ENCODE peak calls at places on chromosomes 5 and 9, in ten cellular contexts. Q is spleen, A is GM12891, F is transverse colon, W is prostate gland, C is HepG2, U is HCT116, I is SK-N-SH, M is stomach, B is GM12892. P is an unnamed sample.

GRCh38 chr9:12817702-12818101 is 42.9 kb downstream of the LURAP1L start:
- DNase-seq in B (no peak), A (no peak), Q (no peak), W (peak), U (peak), C (peak), I (no peak), M (peak), F (peak), P (peak)

GRCh38 chr5:180395540-180396274 is 42.6 kb upstream of the GFPT2 start:
- DNase-seq in F (no peak), Q (no peak), U (no peak), C (no peak), W (no peak), I (peak), B (no peak), A (no peak), M (no peak), P (no peak)

GRCh38 chr9:14107977-14108376 is 206.0 kb downstream of the NFIB start:
- DNase-seq in U (no peak), I (no peak), Q (no peak), A (no peak), C (no peak), M (no peak), W (no peak), F (no peak), B (no peak), P (no peak)

GRCh38 chr9:109329274-109330258 is 8.7 kb upstream of the EPB41L4B start:
- DNase-seq in F (peak), A (no peak), W (peak), M (peak), Q (no peak), I (peak), U (no peak), C (peak), B (no peak), P (peak)

GRCh38 chr5:111953351-111954127 is 196.5 kb upstream of the NREP start:
- DNase-seq in W (no peak), B (no peak), I (no peak), F (no peak), U (no peak), Q (no peak), C (no peak), M (no peak), A (no peak), P (no peak)

GRCh38 chr5:150499437-150499956 is 8.4 kb upstream of the NDST1 start:
- DNase-seq in M (no peak), C (no peak), W (no peak), I (no peak), Q (no peak), F (no peak), A (no peak), U (no peak), B (no peak), P (no peak)

GRCh38 chr9:136860529-136860928 is 5.6 kb downstream of the EDF1 start:
- DNase-seq in M (no peak), Q (peak), A (no peak), I (no peak), B (no peak), U (no peak), F (peak), W (no peak), C (no peak), P (no peak)

GRCh38 chr5:81427566-81427965 is 33.6 kb upstream of the ACOT12 start:
- DNase-seq in C (no peak), Q (no peak), W (no peak), B (no peak), F (no peak), A (no peak), M (no peak), U (no peak), I (no peak), P (no peak)

GRCh38 chr5:69416180-69416579 is 1.3 kb downstream of the MARVELD2 start:
- DNase-seq in U (no peak), W (no peak), C (no peak), B (no peak), A (no peak), F (no peak), I (no peak), M (no peak), Q (no peak), P (no peak)

GRCh38 chr9:88426651-88427050 is 38.4 kb downstream of the SPIN1 start:
- DNase-seq in C (no peak), A (no peak), Q (no peak), I (no peak), U (no peak), M (no peak), F (no peak), B (no peak), W (no peak), P (no peak)

GRCh38 chr5:114695292-114695904 is 333.5 kb downstream of the KCNN2 start:
- DNase-seq in B (no peak), C (no peak), U (no peak), W (no peak), M (no peak), Q (no peak), I (no peak), A (no peak), F (no peak), P (no peak)

GRCh38 chr5:61053937-61054336 is 108.3 kb downstream of the SMIM15 start:
- DNase-seq in W (no peak), I (no peak), M (no peak), Q (no peak), U (no peak), A (no peak), F (no peak), C (peak), B (no peak), P (no peak)

GRCh38 chr5:159837860-159838259 is 78.4 kb upstream of the ADRA1B start:
- DNase-seq in U (no peak), F (no peak), W (no peak), I (no peak), Q (no peak), C (no peak), A (no peak), M (no peak), B (no peak), P (no peak)

GRCh38 chr9:80509358-80509757 is 937.6 kb downstream of the TLE4 start:
- DNase-seq in Q (no peak), F (no peak), U (no peak), B (no peak), M (no peak), C (no peak), W (no peak), A (no peak), I (no peak), P (no peak)

GRCh38 chr9:93684806-93685553 is 108.6 kb downstream of the PHF2 start:
- DNase-seq in A (no peak), U (no peak), M (no peak), C (no peak), I (no peak), F (no peak), Q (peak), B (no peak), W (no peak), P (no peak)

GRCh38 chr9:134127616-134128015 is 8.3 kb upstream of the WDR5 start:
- DNase-seq in F (no peak), A (no peak), M (no peak), C (no peak), W (no peak), I (no peak), B (no peak), Q (no peak), U (no peak), P (no peak)

GRCh38 chr5:64074533-64074932 is 91.1 kb upstream of the RNF180 start:
- DNase-seq in Q (no peak), F (no peak), U (no peak), I (peak), B (no peak), C (peak), W (no peak), M (no peak), A (peak), P (no peak)

GRCh38 chr9:121645853-121646807 is 5.3 kb upstream of the DAB2IP start:
- DNase-seq in B (no peak), W (no peak), M (no peak), C (no peak), Q (peak), F (no peak), U (no peak), I (no peak), A (no peak), P (no peak)

GRCh38 chr5:39274388-39275085 is 55.2 kb upstream of the FYB1 start:
- DNase-seq in M (no peak), B (no peak), A (no peak), C (no peak), U (no peak), Q (no peak), W (no peak), I (no peak), F (no peak), P (no peak)

GRCh38 chr9:134283111-134283515 is 43.1 kb upstream of the RXRA start:
- DNase-seq in C (no peak), I (no peak), Q (no peak), W (peak), A (no peak), B (no peak), F (peak), U (no peak), M (peak), P (peak)

GRCh38 chr5:157303667-157304327 is 37.9 kb downstream of the CYFIP2 start:
- DNase-seq in Q (no peak), A (no peak), B (no peak), F (no peak), M (no peak), U (no peak), C (no peak), I (no peak), W (no peak), P (no peak)

GRCh38 chr5:153153086-153153485 is 337.4 kb upstream of the GRIA1 start:
- DNase-seq in B (no peak), W (no peak), A (no peak), Q (no peak), I (no peak), C (no peak), M (no peak), F (no peak), U (no peak), P (no peak)

GRCh38 chr9:29332789-29333188 is 1759.5 kb upstream of the C9orf72 start:
- DNase-seq in Q (no peak), M (no peak), F (no peak), A (no peak), I (no peak), C (no peak), U (peak), B (no peak), W (no peak), P (no peak)

GRCh38 chr9:133704711-133705181 is 33.4 kb downstream of the SARDH start:
- DNase-seq in B (no peak), F (no peak), A (no peak), W (no peak), U (no peak), M (no peak), I (no peak), C (no peak), Q (peak), P (peak)

GRCh38 chr5:22901885-22902284 is 48.7 kb upstream of the CDH12 start:
- DNase-seq in U (no peak), F (no peak), I (no peak), W (no peak), M (no peak), C (no peak), A (no peak), Q (no peak), B (no peak), P (no peak)

GRCh38 chr9:76576344-76576743 is 117.4 kb downstream of the GCNT1 start:
- DNase-seq in F (peak), C (no peak), I (no peak), Q (no peak), M (no peak), A (peak), B (peak), W (no peak), U (no peak), P (peak)
- TF ChIP-seq POLR2AphosphoS5 in F (no peak), C (no peak), I (no peak), Q (no peak), M (no peak), A (no peak), B (no peak), W (no peak), U (no peak), P (no peak)

GRCh38 chr9:135499326-135500070 is 984 bp upstream of the MRPS2 start:
- DNase-seq in C (peak), F (peak), U (peak), W (peak), I (peak), A (peak), Q (peak), M (peak), B (peak), P (peak)
- TF ChIP-seq POLR2AphosphoS5 in C (no peak), F (no peak), U (no peak), W (peak), I (no peak), A (no peak), Q (peak), M (peak), B (no peak), P (no peak)

DNA sequence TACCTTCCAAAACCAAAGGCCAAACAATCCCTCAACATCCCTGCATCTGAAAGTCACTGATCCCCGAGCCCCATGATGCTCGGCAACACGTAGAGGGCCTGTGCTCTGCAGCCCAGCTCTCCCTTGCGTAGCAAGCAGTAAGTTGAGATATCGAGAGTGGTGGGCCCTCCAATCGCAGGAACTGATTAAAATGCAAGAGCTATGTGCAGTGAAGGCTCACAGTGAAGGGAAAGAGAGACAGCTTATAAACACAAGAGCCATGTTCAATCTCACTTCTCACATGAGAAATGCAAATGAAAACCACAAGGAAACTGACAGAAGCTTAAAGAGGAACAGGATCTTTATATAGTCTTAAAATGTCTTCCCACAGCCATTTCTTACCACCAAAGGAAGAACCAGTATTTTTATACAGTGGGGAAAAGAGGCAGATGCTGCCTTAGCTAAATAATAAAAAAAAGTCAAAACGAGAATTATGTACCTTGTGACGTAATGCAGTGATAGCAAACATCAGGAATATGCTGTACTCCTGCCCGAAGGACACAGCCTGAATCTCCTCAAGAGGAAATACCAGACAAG is 24.6 kb downstream of the TTF1 start:
- DNase-seq in F (no peak), B (no peak), W (peak), A (no peak), U (no peak), C (no peak), I (no peak), M (no peak), Q (peak), P (no peak)
- TF ChIP-seq POLR2AphosphoS5 in F (no peak), B (peak), W (peak), A (peak), U (no peak), C (no peak), I (no peak), M (no peak), Q (peak), P (no peak)

GRCh38 chr5:6484446-6484845 is 35.8 kb downstream of the UBE2QL1 start:
- DNase-seq in B (no peak), A (no peak), I (no peak), Q (no peak), F (no peak), C (no peak), W (no peak), U (no peak), M (peak), P (no peak)
- TF ChIP-seq POLR2AphosphoS5 in B (no peak), A (no peak), I (no peak), Q (no peak), F (no peak), C (no peak), W (no peak), U (no peak), M (no peak), P (no peak)

GRCh38 chr5:142816577-142816976 is 46.4 kb downstream of the ARHGAP26 start:
- DNase-seq in U (no peak), B (no peak), W (no peak), M (peak), F (peak), C (no peak), Q (no peak), I (no peak), A (no peak), P (no peak)
- TF ChIP-seq POLR2AphosphoS5 in U (no peak), B (no peak), W (no peak), M (peak), F (no peak), C (no peak), Q (no peak), I (no peak), A (no peak), P (no peak)

GRCh38 chr5:126508962-126509279 is 85.7 kb downstream of the GRAMD2B start:
- DNase-seq in F (peak), M (no peak), A (no peak), Q (no peak), B (no peak), C (no peak), W (no peak), I (no peak), U (no peak), P (peak)
- TF ChIP-seq POLR2AphosphoS5 in F (peak), M (peak), A (no peak), Q (no peak), B (no peak), C (no peak), W (peak), I (no peak), U (no peak), P (peak)

DNA sequence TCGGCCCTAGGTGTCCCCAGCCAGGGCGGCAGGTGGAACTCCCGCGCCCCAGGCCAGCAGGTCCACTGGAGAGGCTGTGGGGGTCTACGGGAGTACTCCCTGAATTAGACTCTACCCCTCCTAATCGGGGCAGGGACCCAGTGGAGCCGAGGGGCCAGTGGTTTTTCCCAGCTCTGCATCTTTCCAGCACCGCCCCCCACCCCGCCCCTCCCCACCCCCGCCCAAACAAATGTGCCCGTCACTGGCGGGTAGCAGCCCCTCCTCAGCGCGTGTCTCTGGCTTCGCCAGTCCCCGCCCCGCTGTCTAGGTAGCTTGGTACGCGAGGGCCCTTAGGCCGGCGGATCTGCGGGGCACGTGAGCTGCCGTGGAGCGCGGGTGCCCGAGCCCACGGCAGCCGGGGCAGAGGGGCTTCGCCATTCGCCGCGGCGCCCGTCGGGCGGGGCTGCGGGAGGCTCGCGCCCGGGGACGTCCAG is 7.0 kb downstream of the UNC5A start:
- DNase-seq in M (no peak), B (no peak), U (no peak), F (no peak), I (peak), W (no peak), A (no peak), Q (no peak), C (no peak), P (no peak)
- TF ChIP-seq POLR2AphosphoS5 in M (no peak), B (no peak), U (no peak), F (no peak), I (no peak), W (no peak), A (no peak), Q (no peak), C (no peak), P (no peak)

GRCh38 chr5:107739661-107740060 is 68.9 kb upstream of the EFNA5 start:
- DNase-seq in F (no peak), U (no peak), I (no peak), W (no peak), Q (no peak), M (peak), A (no peak), B (no peak), C (no peak), P (no peak)

GRCh38 chr5:107743357-107744000 is 72.7 kb upstream of the EFNA5 start:
- DNase-seq in W (no peak), B (no peak), Q (no peak), I (no peak), M (no peak), U (no peak), F (no peak), C (no peak), A (no peak), P (no peak)

DNA sequence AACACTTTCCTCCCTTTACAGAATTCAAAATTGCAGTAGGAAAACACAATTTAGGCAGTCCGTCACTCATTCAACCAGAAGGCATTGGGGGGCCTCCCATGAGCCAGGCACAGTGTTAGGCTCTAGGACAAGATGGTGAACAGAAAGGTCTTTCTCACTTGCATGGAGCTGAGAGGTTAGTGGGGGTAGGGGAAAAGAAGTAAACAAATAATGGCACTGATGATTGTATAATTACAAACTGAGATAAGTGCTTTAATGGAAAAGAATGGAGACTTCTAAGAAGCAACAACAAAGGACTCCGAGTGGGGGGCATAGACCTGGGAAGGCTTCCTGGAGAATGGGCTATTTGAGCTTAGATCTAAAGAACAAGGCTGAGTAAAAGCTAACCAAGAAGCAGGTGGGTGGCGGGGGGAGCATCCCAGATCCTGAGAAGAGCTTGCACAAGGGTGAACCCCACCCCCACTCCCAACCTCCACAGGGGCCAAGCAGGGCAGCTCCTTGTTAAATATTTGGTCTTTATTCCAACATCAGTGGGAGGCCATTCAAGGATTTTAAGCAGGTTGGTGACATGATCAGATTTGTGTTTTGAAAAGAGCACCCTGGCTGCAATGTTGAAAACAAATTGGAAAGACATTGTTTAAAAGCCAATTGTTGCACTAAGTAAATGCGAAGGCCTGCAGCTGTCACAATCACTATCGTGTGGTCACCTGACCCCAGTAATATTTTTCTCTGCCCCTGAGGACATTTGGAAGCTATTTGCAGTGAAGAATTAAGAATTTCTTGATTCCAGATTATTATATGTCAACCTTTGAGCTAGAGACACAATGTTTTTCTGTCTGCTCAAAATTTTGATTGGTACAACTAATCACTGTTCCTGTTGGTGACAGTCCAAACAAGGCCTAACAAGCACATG is 73.9 kb upstream of the EFNA5 start:
- DNase-seq in M (no peak), F (no peak), U (no peak), B (no peak), A (no peak), Q (no peak), W (no peak), I (no peak), C (no peak), P (no peak)
- TF ChIP-seq POLR2AphosphoS5 in M (no peak), F (no peak), U (no peak), B (no peak), A (no peak), Q (no peak), W (no peak), I (no peak), C (no peak), P (no peak)